ENCODE peak calls at places on chromosome 21, in eight cellular contexts. W is heart right ventricle; M is kidney tubule cell; T is CD8-positive, alpha-beta T cell; C is NCI-H1105 treated with DMSO at 0.1 percent for 48 hours; O is pancreas; Z is psoas muscle; Q is heart left ventricle. G is an unnamed sample.
A peak's percentile ranks its signal among the peaks of the same experiment; 100 is the strongest.

GRCh38 chr21:16082038-16082816 is 352.4 kb downstream of the USP25 start:
- DNase-seq in W (no peak), M (peak; percentile 28), T (no peak), C (peak; percentile 48), O (no peak), Z (no peak), Q (no peak), G (no peak)

GRCh38 chr21:38830667-38831525 is 25.2 kb downstream of the ETS2 start:
- DNase-seq in W (no peak), M (no peak), T (no peak), C (no peak), O (no peak), Z (no peak), Q (no peak), G (no peak)

GRCh38 chr21:41929248-41929647 is 24.6 kb downstream of the C2CD2 start:
- DNase-seq in W (no peak), M (no peak), T (no peak), C (no peak), O (no peak), Z (no peak), Q (no peak), G (no peak)

GRCh38 chr21:44459712-44460440 is 4.6 kb downstream of the LRRC3 start:
- DNase-seq in W (no peak), M (no peak), T (no peak), C (no peak), O (no peak), Z (no peak), Q (peak; percentile 21), G (no peak)

GRCh38 chr21:42847051-42847707 is 32.2 kb downstream of the WDR4 start:
- DNase-seq in W (no peak), M (no peak), T (no peak), C (no peak), O (no peak), Z (peak; percentile 39), Q (no peak), G (no peak)

GRCh38 chr21:21631961-21632360 is 633.8 kb downstream of the NCAM2 start:
- DNase-seq in W (peak; percentile 7), M (no peak), T (no peak), C (no peak), O (no peak), Z (peak; percentile 46), Q (no peak), G (no peak)

GRCh38 chr21:41778974-41779600 is 12.2 kb upstream of the RIPK4 start:
- DNase-seq in W (no peak), M (peak; percentile 52), T (no peak), C (no peak), O (no peak), Z (no peak), Q (no peak), G (peak; percentile 55)

GRCh38 chr21:29232601-29233541 is 65.9 kb upstream of the BACH1 start:
- DNase-seq in W (no peak), M (peak; percentile 73), T (no peak), C (no peak), O (no peak), Z (no peak), Q (no peak), G (no peak)

GRCh38 chr21:25862596-25862995 is 127.8 kb downstream of the GABPA start:
- DNase-seq in W (no peak), M (peak; percentile 48), T (no peak), C (peak; percentile 40), O (no peak), Z (no peak), Q (no peak), G (no peak)

GRCh38 chr21:34807881-34808568 is 139.2 kb downstream of the CLIC6 start:
- DNase-seq in W (no peak), M (peak; percentile 94), T (peak; percentile 62), C (no peak), O (no peak), Z (no peak), Q (peak; percentile 41), G (no peak)

GRCh38 chr21:42198949-42199348 is 20.0 kb upstream of the ABCG1 start:
- DNase-seq in W (no peak), M (no peak), T (no peak), C (no peak), O (no peak), Z (no peak), Q (no peak), G (no peak)

GRCh38 chr21:36661511-36662309 is 37.2 kb upstream of the SIM2 start:
- DNase-seq in W (peak; percentile 36), M (no peak), T (no peak), C (no peak), O (no peak), Z (no peak), Q (peak; percentile 36), G (no peak)

GRCh38 chr21:15514073-15514946 is 215.5 kb upstream of the USP25 start:
- DNase-seq in W (no peak), M (no peak), T (peak; percentile 65), C (no peak), O (no peak), Z (no peak), Q (no peak), G (no peak)

GRCh38 chr21:31098576-31099005 is 60.3 kb upstream of the KRTAP19-8 start:
- DNase-seq in W (peak; percentile 58), M (peak; percentile 58), T (peak; percentile 76), C (peak; percentile 64), O (peak; percentile 59), Z (peak; percentile 69), Q (peak; percentile 61), G (peak; percentile 4)

GRCh38 chr21:42160111-42160949 is 58.6 kb upstream of the ABCG1 start:
- DNase-seq in W (no peak), M (no peak), T (no peak), C (no peak), O (no peak), Z (no peak), Q (no peak), G (no peak)

GRCh38 chr21:44550807-44551206 is 498 bp downstream of the KRTAP10-2 start:
- DNase-seq in W (no peak), M (no peak), T (no peak), C (no peak), O (no peak), Z (no peak), Q (peak; percentile 19), G (no peak)

GRCh38 chr21:44618909-44619308 is 7.0 kb downstream of the KRTAP10-8 start:
- DNase-seq in W (no peak), M (peak; percentile 16), T (peak; percentile 66), C (no peak), O (no peak), Z (no peak), Q (no peak), G (no peak)

GRCh38 chr21:45590726-45591618 is 48.7 kb upstream of the SLC19A1 start:
- DNase-seq in W (peak; percentile 17), M (no peak), T (peak; percentile 24), C (no peak), O (peak; percentile 64), Z (peak; percentile 49), Q (peak; percentile 40), G (no peak)

GRCh38 chr21:15221799-15222386 is 157.1 kb upstream of the NRIP1 start:
- DNase-seq in W (peak; percentile 68), M (peak; percentile 94), T (no peak), C (no peak), O (no peak), Z (peak; percentile 57), Q (peak; percentile 76), G (no peak)

GRCh38 chr21:40120944-40121575 is 253.8 kb downstream of the PCP4 start:
- DNase-seq in W (no peak), M (peak; percentile 38), T (no peak), C (peak; percentile 78), O (no peak), Z (no peak), Q (no peak), G (peak; percentile 19)

GRCh38 chr21:23853796-23854379 is 1753.4 kb downstream of the MRPL39 start:
- DNase-seq in W (no peak), M (peak; percentile 2), T (no peak), C (peak; percentile 47), O (no peak), Z (no peak), Q (no peak), G (peak; percentile 59)

GRCh38 chr21:42567181-42567560 is 53.5 kb downstream of the SLC37A1 start:
- DNase-seq in W (no peak), M (no peak), T (no peak), C (no peak), O (no peak), Z (no peak), Q (no peak), G (no peak)

GRCh38 chr21:39014751-39015150 is 168.5 kb downstream of the PSMG1 start:
- DNase-seq in W (no peak), M (peak; percentile 80), T (no peak), C (no peak), O (no peak), Z (no peak), Q (no peak), G (no peak)

GRCh38 chr21:44736291-44737004 is 25.1 kb upstream of the TSPEAR start:
- DNase-seq in W (no peak), M (no peak), T (no peak), C (peak; percentile 73), O (peak; percentile 51), Z (no peak), Q (no peak), G (peak; percentile 81)

GRCh38 chr21:45632165-45632896 is 11.2 kb upstream of the PCBP3 start:
- DNase-seq in W (no peak), M (no peak), T (no peak), C (no peak), O (no peak), Z (no peak), Q (no peak), G (no peak)

GRCh38 chr21:42540396-42540795 is 26.7 kb downstream of the SLC37A1 start:
- DNase-seq in W (no peak), M (no peak), T (no peak), C (no peak), O (no peak), Z (no peak), Q (no peak), G (no peak)

GRCh38 chr21:36209626-36210171 is 53.1 kb downstream of the DOP1B start:
- DNase-seq in W (peak; percentile 19), M (peak; percentile 78), T (peak; percentile 46), C (peak; percentile 29), O (peak; percentile 53), Z (no peak), Q (no peak), G (peak; percentile 6)

GRCh38 chr21:36707763-36708511 is 9.0 kb downstream of the SIM2 start:
- DNase-seq in W (no peak), M (no peak), T (no peak), C (no peak), O (no peak), Z (no peak), Q (no peak), G (no peak)

GRCh38 chr21:21064353-21064752 is 66.1 kb downstream of the NCAM2 start:
- DNase-seq in W (no peak), M (no peak), T (no peak), C (no peak), O (no peak), Z (no peak), Q (no peak), G (no peak)

GRCh38 chr21:21682172-21682571 is 684.0 kb downstream of the NCAM2 start:
- DNase-seq in W (no peak), M (no peak), T (no peak), C (no peak), O (no peak), Z (no peak), Q (no peak), G (no peak)

GRCh38 chr21:32712043-32712442 is 15.8 kb downstream of the SYNJ1 start:
- DNase-seq in W (no peak), M (peak; percentile 13), T (no peak), C (no peak), O (no peak), Z (no peak), Q (no peak), G (no peak)